ENCODE peak calls at places on chromosomes 12 and 14, in nine cellular contexts. Z is fibroblast of gingiva; R is CD4-positive, alpha-beta T cell; I is GM12865; N is activated CD4-positive, CD25-positive, alpha-beta regulatory T cell; B is HS-5; W is MM.1S; Q is fibroblast of the aortic adventitia; M is activated CD4-positive, alpha-beta T cell treated with anti-CD3 and anti-CD28 coated beads for 48 hours. Y is an unnamed sample.

GRCh38 chr12:12244341-12244740 is 22.5 kb downstream of the LRP6 start:
- DNase-seq in Z (no peak), R (no peak), I (no peak), N (no peak), B (no peak), W (no peak), Q (no peak), M (no peak), Y (no peak)

GRCh38 chr12:109962388-109962787 is 33.8 kb downstream of the GIT2 start:
- DNase-seq in Z (no peak), R (no peak), I (no peak), N (no peak), B (no peak), W (no peak), Q (no peak), M (no peak), Y (no peak)

GRCh38 chr14:86858591-86858990 is 1134.4 kb downstream of the GALC start:
- DNase-seq in Z (peak; percentile 55), R (no peak), I (no peak), N (no peak), B (no peak), W (no peak), Q (no peak), M (no peak), Y (no peak)

GRCh38 chr14:72632727-72633126 is 261.2 kb downstream of the DPF3 start:
- DNase-seq in Z (no peak), R (no peak), I (no peak), N (no peak), B (no peak), W (no peak), Q (no peak), M (no peak), Y (no peak)

GRCh38 chr14:68784995-68785816 is 7.7 kb downstream of the ZFP36L1 start:
- DNase-seq in Z (peak; percentile 30), R (no peak), I (no peak), N (no peak), B (peak; percentile 80), W (no peak), Q (peak; percentile 85), M (no peak), Y (no peak)

GRCh38 chr14:54108481-54109471 is 152.2 kb upstream of the BMP4 start:
- DNase-seq in Z (peak; percentile 73), R (no peak), I (peak; percentile 1), N (no peak), B (peak; percentile 79), W (no peak), Q (peak; percentile 95), M (no peak), Y (no peak)

GRCh38 chr12:9869307-9870161 is at the start of gene CLEC2B:
- DNase-seq in Z (peak; percentile 89), R (no peak), I (peak; percentile 74), N (no peak), B (peak; percentile 95), W (peak; percentile 67), Q (peak; percentile 80), M (no peak), Y (no peak)

GRCh38 chr14:99566009-99566389 is 38.0 kb downstream of the CCDC85C start:
- DNase-seq in Z (no peak), R (no peak), I (no peak), N (no peak), B (no peak), W (no peak), Q (no peak), M (peak; percentile 18), Y (no peak)

GRCh38 chr14:91714805-91715204 is 17.1 kb downstream of the CATSPERB start:
- DNase-seq in Z (no peak), R (peak; percentile 17), I (peak; percentile 7), N (no peak), B (no peak), W (no peak), Q (no peak), M (peak; percentile 48), Y (no peak)

GRCh38 chr12:17215754-17216153 is 609.8 kb upstream of the LMO3 start:
- DNase-seq in Z (no peak), R (no peak), I (no peak), N (no peak), B (no peak), W (no peak), Q (no peak), M (no peak), Y (no peak)

GRCh38 chr12:3797649-3798048 is 44.7 kb upstream of the CRACR2A start:
- DNase-seq in Z (no peak), R (no peak), I (no peak), N (no peak), B (no peak), W (no peak), Q (no peak), M (no peak), Y (no peak)

GRCh38 chr12:57149309-57149900 is 2.0 kb upstream of the LRP1-AS start:
- DNase-seq in Z (peak; percentile 93), R (no peak), I (no peak), N (no peak), B (no peak), W (no peak), Q (peak; percentile 94), M (no peak), Y (no peak)

GRCh38 chr14:103696466-103697071 is 18.7 kb downstream of the XRCC3 start:
- DNase-seq in Z (peak; percentile 72), R (no peak), I (no peak), N (no peak), B (no peak), W (no peak), Q (peak; percentile 51), M (no peak), Y (no peak)

GRCh38 chr14:79530555-79530954 is 680.7 kb downstream of the DIO2 start:
- DNase-seq in Z (no peak), R (no peak), I (no peak), N (no peak), B (no peak), W (no peak), Q (no peak), M (no peak), Y (no peak)

GRCh38 chr12:124730455-124730932 is 133.2 kb downstream of the SCARB1 start:
- DNase-seq in Z (no peak), R (no peak), I (no peak), N (no peak), B (no peak), W (no peak), Q (peak; percentile 61), M (no peak), Y (no peak)

GRCh38 chr12:120468271-120468845 is 1.2 kb downstream of the SRSF9 start:
- DNase-seq in Z (peak; percentile 76), R (no peak), I (peak; percentile 63), N (no peak), B (no peak), W (no peak), Q (peak; percentile 69), M (peak; percentile 43), Y (no peak)

GRCh38 chr12:117235261-117235660 is 45.0 kb upstream of the FBXO21 start:
- DNase-seq in Z (no peak), R (no peak), I (no peak), N (no peak), B (no peak), W (no peak), Q (no peak), M (no peak), Y (no peak)

GRCh38 chr14:34502826-34503225 is 36.7 kb downstream of the EAPP start:
- DNase-seq in Z (no peak), R (no peak), I (no peak), N (no peak), B (no peak), W (no peak), Q (peak; percentile 64), M (no peak), Y (no peak)

GRCh38 chr14:80266930-80267329 is 55.6 kb upstream of the DIO2 start:
- DNase-seq in Z (no peak), R (no peak), I (no peak), N (no peak), B (no peak), W (no peak), Q (no peak), M (no peak), Y (no peak)

GRCh38 chr14:21078287-21078686 is 8.2 kb downstream of the ARHGEF40 start:
- DNase-seq in Z (no peak), R (no peak), I (no peak), N (no peak), B (no peak), W (no peak), Q (no peak), M (no peak), Y (no peak)

GRCh38 chr12:121165316-121165715 is 32.6 kb downstream of the P2RX7 start:
- DNase-seq in Z (no peak), R (no peak), I (no peak), N (no peak), B (no peak), W (no peak), Q (peak; percentile 73), M (no peak), Y (no peak)

GRCh38 chr14:104792101-104792884 is 3.3 kb downstream of the AKT1 start:
- DNase-seq in Z (peak; percentile 14), R (no peak), I (no peak), N (no peak), B (no peak), W (no peak), Q (no peak), M (no peak), Y (no peak)

GRCh38 chr14:105974902-105975301 is 448.5 kb downstream of the TMEM121 start:
- DNase-seq in Z (no peak), R (peak; percentile 58), I (peak; percentile 71), N (peak; percentile 68), B (no peak), W (no peak), Q (no peak), M (peak; percentile 68), Y (no peak)

GRCh38 chr12:105382771-105383632 is 52.5 kb downstream of the C12orf75 start:
- DNase-seq in Z (peak; percentile 68), R (no peak), I (peak; percentile 66), N (no peak), B (peak; percentile 51), W (peak; percentile 54), Q (peak; percentile 91), M (no peak), Y (no peak)

GRCh38 chr14:55048900-55049437 is 2.5 kb upstream of the MAPK1IP1L start:
- DNase-seq in Z (no peak), R (no peak), I (no peak), N (no peak), B (no peak), W (no peak), Q (no peak), M (no peak), Y (no peak)

GRCh38 chr12:9948606-9949286 is 16.6 kb upstream of the CLEC2A start:
- DNase-seq in Z (no peak), R (no peak), I (peak; percentile 87), N (no peak), B (no peak), W (peak; percentile 85), Q (no peak), M (no peak), Y (no peak)

GRCh38 chr14:64935508-64935907 is 7.0 kb downstream of the GPX2 start:
- DNase-seq in Z (no peak), R (no peak), I (no peak), N (no peak), B (no peak), W (peak; percentile 23), Q (no peak), M (no peak), Y (no peak)

GRCh38 chr14:104563742-104564615 is 15.6 kb upstream of the C14orf180 start:
- DNase-seq in Z (peak; percentile 23), R (peak; percentile 67), I (peak; percentile 55), N (peak; percentile 15), B (no peak), W (no peak), Q (peak; percentile 17), M (peak; percentile 79), Y (no peak)

Y was measured in nucleus accumbens.